ENCODE peak calls at places on chromosomes 12 and 14, in five cellular contexts. One of them, this sample, is unnamed.

GRCh38 chr14:69606816-69607215 is 4.6 kb upstream of the SUSD6 start:
- DNase-seq in heart right ventricle: no peak
- DNase-seq in naive thymus-derived CD4-positive, alpha-beta T cell: no peak
- DNase-seq in effector memory CD4-positive, alpha-beta T cell: no peak
- DNase-seq in CD4-positive, CD25-positive, alpha-beta regulatory T cell: no peak
- DNase-seq in this sample: no peak

GRCh38 chr12:10147714-10148403 is 17.9 kb upstream of the CLEC7A start:
- DNase-seq in CD4-positive, CD25-positive, alpha-beta regulatory T cell: no peak
- DNase-seq in heart right ventricle: no peak
- DNase-seq in effector memory CD4-positive, alpha-beta T cell: no peak
- DNase-seq in naive thymus-derived CD4-positive, alpha-beta T cell: no peak
- DNase-seq in this sample: no peak

GRCh38 chr12:89732511-89732910 is 23.9 kb upstream of the ATP2B1 start:
- DNase-seq in CD4-positive, CD25-positive, alpha-beta regulatory T cell: no peak
- DNase-seq in effector memory CD4-positive, alpha-beta T cell: no peak
- DNase-seq in naive thymus-derived CD4-positive, alpha-beta T cell: no peak
- DNase-seq in heart right ventricle: no peak
- DNase-seq in this sample: peak; percentile 58

GRCh38 chr12:102960766-102961487 is 3.5 kb downstream of the ASCL1 start:
- DNase-seq in naive thymus-derived CD4-positive, alpha-beta T cell: no peak
- DNase-seq in CD4-positive, CD25-positive, alpha-beta regulatory T cell: no peak
- DNase-seq in heart right ventricle: no peak
- DNase-seq in effector memory CD4-positive, alpha-beta T cell: no peak
- DNase-seq in this sample: no peak

GRCh38 chr14:103705158-103705523 is 10.1 kb downstream of the XRCC3 start:
- DNase-seq in heart right ventricle: no peak
- DNase-seq in CD4-positive, CD25-positive, alpha-beta regulatory T cell: no peak
- DNase-seq in effector memory CD4-positive, alpha-beta T cell: no peak
- DNase-seq in naive thymus-derived CD4-positive, alpha-beta T cell: no peak
- DNase-seq in this sample: no peak

GRCh38 chr12:120055639-120056038 is 60.9 kb downstream of the RAB35 start:
- DNase-seq in effector memory CD4-positive, alpha-beta T cell: no peak
- DNase-seq in CD4-positive, CD25-positive, alpha-beta regulatory T cell: no peak
- DNase-seq in naive thymus-derived CD4-positive, alpha-beta T cell: no peak
- DNase-seq in heart right ventricle: no peak
- DNase-seq in this sample: no peak

GRCh38 chr14:101980700-101981099 is 16.3 kb downstream of the DYNC1H1 start:
- DNase-seq in heart right ventricle: no peak
- DNase-seq in effector memory CD4-positive, alpha-beta T cell: no peak
- DNase-seq in CD4-positive, CD25-positive, alpha-beta regulatory T cell: no peak
- DNase-seq in naive thymus-derived CD4-positive, alpha-beta T cell: no peak
- DNase-seq in this sample: peak; percentile 97

GRCh38 chr14:80109055-80109454 is 102.2 kb downstream of the DIO2 start:
- DNase-seq in naive thymus-derived CD4-positive, alpha-beta T cell: no peak
- DNase-seq in heart right ventricle: no peak
- DNase-seq in CD4-positive, CD25-positive, alpha-beta regulatory T cell: no peak
- DNase-seq in effector memory CD4-positive, alpha-beta T cell: no peak
- DNase-seq in this sample: no peak

GRCh38 chr12:82479511-82479910 is 121.2 kb downstream of the METTL25 start:
- DNase-seq in heart right ventricle: no peak
- DNase-seq in CD4-positive, CD25-positive, alpha-beta regulatory T cell: no peak
- DNase-seq in naive thymus-derived CD4-positive, alpha-beta T cell: no peak
- DNase-seq in effector memory CD4-positive, alpha-beta T cell: no peak
- DNase-seq in this sample: peak; percentile 16

GRCh38 chr14:68307769-68308168 is 485.1 kb downstream of the ZFP36L1 start:
- DNase-seq in heart right ventricle: no peak
- DNase-seq in naive thymus-derived CD4-positive, alpha-beta T cell: no peak
- DNase-seq in CD4-positive, CD25-positive, alpha-beta regulatory T cell: no peak
- DNase-seq in effector memory CD4-positive, alpha-beta T cell: no peak
- DNase-seq in this sample: no peak

GRCh38 chr12:46722737-46723136 is 103.1 kb downstream of the SLC38A4 start:
- DNase-seq in naive thymus-derived CD4-positive, alpha-beta T cell: no peak
- DNase-seq in effector memory CD4-positive, alpha-beta T cell: no peak
- DNase-seq in heart right ventricle: no peak
- DNase-seq in CD4-positive, CD25-positive, alpha-beta regulatory T cell: no peak
- DNase-seq in this sample: no peak

GRCh38 chr12:66653801-66654200 is 25.1 kb downstream of the GRIP1 start:
- DNase-seq in effector memory CD4-positive, alpha-beta T cell: no peak
- DNase-seq in CD4-positive, CD25-positive, alpha-beta regulatory T cell: no peak
- DNase-seq in naive thymus-derived CD4-positive, alpha-beta T cell: no peak
- DNase-seq in heart right ventricle: no peak
- DNase-seq in this sample: no peak

GRCh38 chr14:26334288-26334687 is 263.5 kb downstream of the NOVA1 start:
- DNase-seq in naive thymus-derived CD4-positive, alpha-beta T cell: no peak
- DNase-seq in heart right ventricle: no peak
- DNase-seq in CD4-positive, CD25-positive, alpha-beta regulatory T cell: no peak
- DNase-seq in effector memory CD4-positive, alpha-beta T cell: no peak
- DNase-seq in this sample: no peak

GRCh38 chr12:57369202-57369601 is 61.6 kb downstream of the R3HDM2 start:
- DNase-seq in heart right ventricle: no peak
- DNase-seq in effector memory CD4-positive, alpha-beta T cell: no peak
- DNase-seq in CD4-positive, CD25-positive, alpha-beta regulatory T cell: no peak
- DNase-seq in naive thymus-derived CD4-positive, alpha-beta T cell: no peak
- DNase-seq in this sample: no peak

GRCh38 chr12:28879379-28879778 is 269.7 kb upstream of the FAR2 start:
- DNase-seq in effector memory CD4-positive, alpha-beta T cell: no peak
- DNase-seq in naive thymus-derived CD4-positive, alpha-beta T cell: no peak
- DNase-seq in heart right ventricle: no peak
- DNase-seq in CD4-positive, CD25-positive, alpha-beta regulatory T cell: no peak
- DNase-seq in this sample: no peak

GRCh38 chr12:12072064-12072760 is 1.5 kb downstream of the BCL2L14 start:
- DNase-seq in CD4-positive, CD25-positive, alpha-beta regulatory T cell: peak; percentile 24
- DNase-seq in heart right ventricle: no peak
- DNase-seq in naive thymus-derived CD4-positive, alpha-beta T cell: peak; percentile 40
- DNase-seq in effector memory CD4-positive, alpha-beta T cell: no peak
- DNase-seq in this sample: no peak

GRCh38 chr12:3319723-3320492 is 171.1 kb upstream of the PRMT8 start:
- DNase-seq in effector memory CD4-positive, alpha-beta T cell: no peak
- DNase-seq in naive thymus-derived CD4-positive, alpha-beta T cell: no peak
- DNase-seq in heart right ventricle: no peak
- DNase-seq in CD4-positive, CD25-positive, alpha-beta regulatory T cell: no peak
- DNase-seq in this sample: no peak

GRCh38 chr12:2273288-2273687 is 220.5 kb downstream of the CACNA1C start:
- DNase-seq in heart right ventricle: peak; percentile 50
- DNase-seq in naive thymus-derived CD4-positive, alpha-beta T cell: no peak
- DNase-seq in effector memory CD4-positive, alpha-beta T cell: no peak
- DNase-seq in CD4-positive, CD25-positive, alpha-beta regulatory T cell: no peak
- DNase-seq in this sample: peak; percentile 58

GRCh38 chr14:50944647-50945413 is 547 bp upstream of the PYGL start:
- DNase-seq in CD4-positive, CD25-positive, alpha-beta regulatory T cell: no peak
- DNase-seq in naive thymus-derived CD4-positive, alpha-beta T cell: no peak
- DNase-seq in heart right ventricle: peak; percentile 43
- DNase-seq in effector memory CD4-positive, alpha-beta T cell: no peak
- DNase-seq in this sample: peak; percentile 33

GRCh38 chr12:72872488-72872887 is 600.3 kb downstream of the TRHDE start:
- DNase-seq in CD4-positive, CD25-positive, alpha-beta regulatory T cell: no peak
- DNase-seq in heart right ventricle: no peak
- DNase-seq in effector memory CD4-positive, alpha-beta T cell: no peak
- DNase-seq in naive thymus-derived CD4-positive, alpha-beta T cell: no peak
- DNase-seq in this sample: no peak

GRCh38 chr12:13205809-13206559 is 9.5 kb downstream of the EMP1 start:
- DNase-seq in heart right ventricle: no peak
- DNase-seq in CD4-positive, CD25-positive, alpha-beta regulatory T cell: no peak
- DNase-seq in effector memory CD4-positive, alpha-beta T cell: no peak
- DNase-seq in naive thymus-derived CD4-positive, alpha-beta T cell: no peak
- DNase-seq in this sample: peak; percentile 99

GRCh38 chr12:104603545-104603973 is 146.8 kb downstream of the CHST11 start:
- DNase-seq in CD4-positive, CD25-positive, alpha-beta regulatory T cell: no peak
- DNase-seq in effector memory CD4-positive, alpha-beta T cell: no peak
- DNase-seq in naive thymus-derived CD4-positive, alpha-beta T cell: no peak
- DNase-seq in heart right ventricle: no peak
- DNase-seq in this sample: peak; percentile 23

GRCh38 chr14:73457050-73457934 is 1.1 kb downstream of the NUMB start:
- DNase-seq in heart right ventricle: peak; percentile 48
- DNase-seq in naive thymus-derived CD4-positive, alpha-beta T cell: peak; percentile 18
- DNase-seq in effector memory CD4-positive, alpha-beta T cell: no peak
- DNase-seq in CD4-positive, CD25-positive, alpha-beta regulatory T cell: no peak
- DNase-seq in this sample: peak; percentile 11

GRCh38 chr14:29216316-29216715 is 449.7 kb downstream of the FOXG1 start:
- DNase-seq in effector memory CD4-positive, alpha-beta T cell: no peak
- DNase-seq in naive thymus-derived CD4-positive, alpha-beta T cell: no peak
- DNase-seq in CD4-positive, CD25-positive, alpha-beta regulatory T cell: no peak
- DNase-seq in heart right ventricle: no peak
- DNase-seq in this sample: no peak

GRCh38 chr14:89065879-89066278 is 241.4 kb downstream of the TTC8 start:
- DNase-seq in CD4-positive, CD25-positive, alpha-beta regulatory T cell: no peak
- DNase-seq in naive thymus-derived CD4-positive, alpha-beta T cell: no peak
- DNase-seq in effector memory CD4-positive, alpha-beta T cell: no peak
- DNase-seq in heart right ventricle: no peak
- DNase-seq in this sample: no peak

GRCh38 chr14:36503771-36504741 is 16.0 kb downstream of the NKX2-1 start:
- DNase-seq in heart right ventricle: no peak
- DNase-seq in naive thymus-derived CD4-positive, alpha-beta T cell: no peak
- DNase-seq in effector memory CD4-positive, alpha-beta T cell: no peak
- DNase-seq in CD4-positive, CD25-positive, alpha-beta regulatory T cell: no peak
- DNase-seq in this sample: no peak

GRCh38 chr12:73585136-73585535 is 952.5 kb upstream of the ATXN7L3B start:
- DNase-seq in effector memory CD4-positive, alpha-beta T cell: no peak
- DNase-seq in CD4-positive, CD25-positive, alpha-beta regulatory T cell: no peak
- DNase-seq in naive thymus-derived CD4-positive, alpha-beta T cell: no peak
- DNase-seq in heart right ventricle: no peak
- DNase-seq in this sample: no peak

GRCh38 chr12:32407795-32408194 is 8.4 kb downstream of the FGD4 start:
- DNase-seq in CD4-positive, CD25-positive, alpha-beta regulatory T cell: no peak
- DNase-seq in effector memory CD4-positive, alpha-beta T cell: no peak
- DNase-seq in naive thymus-derived CD4-positive, alpha-beta T cell: no peak
- DNase-seq in heart right ventricle: no peak
- DNase-seq in this sample: no peak

GRCh38 chr12:48034835-48035805 is 30.8 kb upstream of the COL2A1 start:
- DNase-seq in heart right ventricle: no peak
- DNase-seq in effector memory CD4-positive, alpha-beta T cell: no peak
- DNase-seq in CD4-positive, CD25-positive, alpha-beta regulatory T cell: no peak
- DNase-seq in naive thymus-derived CD4-positive, alpha-beta T cell: no peak
- DNase-seq in this sample: no peak

GRCh38 chr12:122116707-122117535 is 38.4 kb downstream of the MLXIP start:
- DNase-seq in heart right ventricle: no peak
- DNase-seq in effector memory CD4-positive, alpha-beta T cell: no peak
- DNase-seq in CD4-positive, CD25-positive, alpha-beta regulatory T cell: no peak
- DNase-seq in naive thymus-derived CD4-positive, alpha-beta T cell: no peak
- DNase-seq in this sample: no peak

GRCh38 chr14:91573894-91574837 is 64.1 kb upstream of the PPP4R3A start:
- DNase-seq in CD4-positive, CD25-positive, alpha-beta regulatory T cell: peak; percentile 39
- DNase-seq in effector memory CD4-positive, alpha-beta T cell: peak; percentile 41
- DNase-seq in naive thymus-derived CD4-positive, alpha-beta T cell: peak; percentile 59
- DNase-seq in heart right ventricle: peak; percentile 13
- DNase-seq in this sample: peak; percentile 13

GRCh38 chr12:125403145-125403789 is 338.0 kb downstream of the AACS start:
- DNase-seq in CD4-positive, CD25-positive, alpha-beta regulatory T cell: no peak
- DNase-seq in naive thymus-derived CD4-positive, alpha-beta T cell: peak; percentile 10
- DNase-seq in effector memory CD4-positive, alpha-beta T cell: no peak
- DNase-seq in heart right ventricle: no peak
- DNase-seq in this sample: peak; percentile 10

GRCh38 chr12:14256139-14256538 is 109.3 kb upstream of the ATF7IP start:
- DNase-seq in effector memory CD4-positive, alpha-beta T cell: peak; percentile 27
- DNase-seq in heart right ventricle: no peak
- DNase-seq in CD4-positive, CD25-positive, alpha-beta regulatory T cell: peak; percentile 59
- DNase-seq in naive thymus-derived CD4-positive, alpha-beta T cell: peak; percentile 69
- DNase-seq in this sample: peak; percentile 36

GRCh38 chr12:14257734-14258467 is 107.6 kb upstream of the ATF7IP start:
- DNase-seq in heart right ventricle: no peak
- DNase-seq in naive thymus-derived CD4-positive, alpha-beta T cell: peak; percentile 85
- DNase-seq in CD4-positive, CD25-positive, alpha-beta regulatory T cell: peak; percentile 84
- DNase-seq in effector memory CD4-positive, alpha-beta T cell: peak; percentile 58
- DNase-seq in this sample: peak; percentile 100

GRCh38 chr12:14257303-14257733 is 108.2 kb upstream of the ATF7IP start:
- DNase-seq in effector memory CD4-positive, alpha-beta T cell: no peak
- DNase-seq in heart right ventricle: peak; percentile 79
- DNase-seq in naive thymus-derived CD4-positive, alpha-beta T cell: no peak
- DNase-seq in CD4-positive, CD25-positive, alpha-beta regulatory T cell: no peak
- DNase-seq in this sample: no peak

GRCh38 chr12:14258468-14258947 is 107.0 kb upstream of the ATF7IP start:
- DNase-seq in naive thymus-derived CD4-positive, alpha-beta T cell: no peak
- DNase-seq in effector memory CD4-positive, alpha-beta T cell: no peak
- DNase-seq in heart right ventricle: no peak
- DNase-seq in CD4-positive, CD25-positive, alpha-beta regulatory T cell: no peak
- DNase-seq in this sample: no peak

DNA sequence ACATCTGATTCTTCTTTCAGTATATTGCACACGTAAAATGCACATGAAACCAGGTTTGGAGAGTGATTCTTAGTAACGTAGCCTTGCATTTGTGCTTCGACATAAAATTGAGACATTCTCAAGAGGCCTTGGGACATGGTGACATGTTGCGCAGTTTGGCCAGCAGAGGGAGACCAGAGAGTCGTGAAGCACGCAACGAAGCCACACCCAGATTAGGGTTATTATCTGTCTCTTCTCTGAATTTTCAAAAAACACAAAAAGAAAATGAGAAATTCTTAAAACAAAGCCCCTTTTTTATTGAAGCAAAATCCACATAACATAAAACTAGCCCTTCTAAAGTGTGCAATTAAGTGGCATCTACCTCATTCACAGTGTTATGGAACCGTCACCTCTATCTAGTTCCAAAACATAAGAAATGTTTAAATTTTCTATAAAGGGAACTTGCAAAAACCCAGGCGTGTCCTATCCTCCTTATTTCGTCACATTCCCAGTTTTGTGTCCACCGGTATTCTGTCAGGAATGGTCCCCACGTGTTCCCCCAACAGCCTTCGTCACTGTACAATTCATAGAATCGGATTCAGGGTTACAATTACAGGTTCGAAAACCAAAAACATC is 108.8 kb upstream of the ATF7IP start:
- DNase-seq in naive thymus-derived CD4-positive, alpha-beta T cell: peak; percentile 83
- DNase-seq in CD4-positive, CD25-positive, alpha-beta regulatory T cell: peak; percentile 80
- DNase-seq in effector memory CD4-positive, alpha-beta T cell: peak; percentile 46
- DNase-seq in heart right ventricle: peak; percentile 82
- DNase-seq in this sample: peak; percentile 93
- H3K4me3 ChIP-seq in naive thymus-derived CD4-positive, alpha-beta T cell: peak overlapping the region; percentile 31
- H3K4me3 ChIP-seq in CD4-positive, CD25-positive, alpha-beta regulatory T cell: peak overlapping the region; percentile 51
- H3K4me3 ChIP-seq in effector memory CD4-positive, alpha-beta T cell: peak overlapping the region; percentile 9
- H3K4me3 ChIP-seq in heart right ventricle: peak overlapping the region; percentile 22
- H3K4me3 ChIP-seq in this sample: no peak overlapping the region

GRCh38 chr14:75141967-75142366 is 15.1 kb upstream of the NEK9 start:
- DNase-seq in naive thymus-derived CD4-positive, alpha-beta T cell: peak; percentile 59
- DNase-seq in heart right ventricle: no peak
- DNase-seq in effector memory CD4-positive, alpha-beta T cell: no peak
- DNase-seq in CD4-positive, CD25-positive, alpha-beta regulatory T cell: peak; percentile 40
- DNase-seq in this sample: peak; percentile 36
- H3K4me1 ChIP-seq in naive thymus-derived CD4-positive, alpha-beta T cell: peaks cover 50% of the 10 kb centered on the region
- H3K4me1 ChIP-seq in heart right ventricle: peaks cover 54% of the 10 kb centered on the region
- H3K4me1 ChIP-seq in effector memory CD4-positive, alpha-beta T cell: peaks cover 24% of the 10 kb centered on the region
- H3K4me1 ChIP-seq in CD4-positive, CD25-positive, alpha-beta regulatory T cell: peaks cover 39% of the 10 kb centered on the region
- H3K4me1 ChIP-seq in this sample: no peaks in the 10 kb centered on the region

GRCh38 chr12:6530576-6531260 is 3.6 kb upstream of the GAPDH start:
- DNase-seq in heart right ventricle: no peak
- DNase-seq in effector memory CD4-positive, alpha-beta T cell: no peak
- DNase-seq in CD4-positive, CD25-positive, alpha-beta regulatory T cell: no peak
- DNase-seq in naive thymus-derived CD4-positive, alpha-beta T cell: no peak
- DNase-seq in this sample: no peak
- H3K36me3 ChIP-seq in heart right ventricle: no peaks in the 10 kb centered on the region
- H3K36me3 ChIP-seq in effector memory CD4-positive, alpha-beta T cell: peaks cover 54% of the 10 kb centered on the region
- H3K36me3 ChIP-seq in CD4-positive, CD25-positive, alpha-beta regulatory T cell: peaks cover 58% of the 10 kb centered on the region
- H3K36me3 ChIP-seq in naive thymus-derived CD4-positive, alpha-beta T cell: peaks cover 11% of the 10 kb centered on the region
- H3K36me3 ChIP-seq in this sample: peaks cover 28% of the 10 kb centered on the region

DNA sequence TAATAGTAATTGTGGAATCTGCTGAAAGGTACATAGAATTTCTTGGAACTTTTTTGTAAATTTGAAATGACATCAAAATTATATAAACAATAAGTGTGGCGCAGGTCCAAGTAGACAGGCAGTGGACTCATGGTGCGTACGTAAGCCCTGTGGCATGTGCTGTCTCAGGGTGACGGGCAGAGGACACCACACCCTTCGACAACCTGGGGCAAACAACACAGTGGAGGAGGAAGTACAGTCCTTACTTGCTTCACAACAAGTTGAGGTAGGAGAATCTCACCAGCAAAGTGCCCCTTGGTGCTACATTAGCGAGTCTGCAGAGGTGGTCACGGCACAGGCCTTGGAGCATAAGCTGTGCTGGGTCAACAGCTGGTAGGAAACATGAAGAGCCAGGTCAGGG is 180.9 kb downstream of the AEBP2 start:
- DNase-seq in naive thymus-derived CD4-positive, alpha-beta T cell: peak; percentile 8
- DNase-seq in effector memory CD4-positive, alpha-beta T cell: no peak
- DNase-seq in heart right ventricle: no peak
- DNase-seq in CD4-positive, CD25-positive, alpha-beta regulatory T cell: no peak
- DNase-seq in this sample: peak; percentile 9
- H3K4me3 ChIP-seq in naive thymus-derived CD4-positive, alpha-beta T cell: no peak overlapping the region
- H3K4me3 ChIP-seq in effector memory CD4-positive, alpha-beta T cell: no peak overlapping the region
- H3K4me3 ChIP-seq in heart right ventricle: no peak overlapping the region
- H3K4me3 ChIP-seq in CD4-positive, CD25-positive, alpha-beta regulatory T cell: no peak overlapping the region
- H3K4me3 ChIP-seq in this sample: no peak overlapping the region

This sample was measured in fibroblast of lung.